ENCODE peak calls at places on chromosomes 16 and 17, in seven cellular contexts. H is sigmoid colon, Z is HCEC 1CT, R is amniotic stem cell, K is bronchial epithelial cell, G is AG10803, V is esophagus squamous epithelium. A is an unnamed sample.

GRCh38 chr16:81018496-81018895 is 11.5 kb downstream of the CENPN start:
- DNase-seq in K (no peak), Z (no peak), G (no peak), H (no peak), R (no peak), V (no peak), A (no peak)

GRCh38 chr17:77869665-77870132 is 88.8 kb upstream of the TNRC6C start:
- DNase-seq in V (no peak), Z (no peak), K (no peak), R (no peak), G (no peak), H (no peak), A (no peak)

GRCh38 chr16:67268136-67268579 is 11.2 kb upstream of the PLEKHG4 start:
- DNase-seq in V (no peak), Z (peak), R (peak), H (peak), K (peak), G (peak), A (peak)

GRCh38 chr17:81576621-81577277 is 24.6 kb upstream of the FAAP100 start:
- DNase-seq in R (peak), Z (peak), H (no peak), G (peak), K (peak), V (no peak), A (peak)

GRCh38 chr16:70419384-70420327 is 19.2 kb downstream of the ST3GAL2 start:
- DNase-seq in K (no peak), R (no peak), V (no peak), G (no peak), Z (no peak), H (no peak), A (no peak)

GRCh38 chr17:16987830-16988601 is 16.1 kb upstream of the TNFRSF13B start:
- DNase-seq in G (peak), H (peak), K (peak), R (peak), Z (peak), V (peak), A (peak)

GRCh38 chr16:79307214-79307613 is 293.3 kb downstream of the MAF start:
- DNase-seq in Z (no peak), V (no peak), R (no peak), K (no peak), G (no peak), H (peak), A (no peak)

GRCh38 chr16:30927789-30928378 is 4.5 kb downstream of the FBXL19 start:
- DNase-seq in V (no peak), K (peak), G (peak), R (no peak), H (no peak), Z (peak), A (peak)

GRCh38 chr16:82735176-82735575 is 108.4 kb downstream of the CDH13 start:
- DNase-seq in H (no peak), V (no peak), Z (no peak), G (peak), K (no peak), R (no peak), A (no peak)

GRCh38 chr16:86133847-86134375 is 234.9 kb downstream of the IRF8 start:
- DNase-seq in K (no peak), H (no peak), G (no peak), R (no peak), V (no peak), Z (no peak), A (no peak)

GRCh38 chr17:80780381-80781187 is 211.1 kb upstream of the CHMP6 start:
- DNase-seq in Z (no peak), H (peak), G (no peak), K (no peak), V (no peak), R (no peak), A (no peak)

GRCh38 chr16:87271256-87271655 is 45.9 kb downstream of the C16orf95 start:
- DNase-seq in V (no peak), K (no peak), G (no peak), R (no peak), H (peak), Z (no peak), A (no peak)

GRCh38 chr17:65662166-65662565 is 100.7 kb upstream of the AXIN2 start:
- DNase-seq in K (no peak), H (no peak), G (peak), Z (peak), R (no peak), V (no peak), A (peak)

GRCh38 chr16:67158637-67159600 is 790 bp downstream of the TRADD start:
- DNase-seq in R (no peak), H (no peak), Z (no peak), K (peak), G (no peak), V (no peak), A (no peak)

GRCh38 chr16:28108590-28109247 is 45.2 kb upstream of the GSG1L start:
- DNase-seq in K (no peak), Z (no peak), V (no peak), G (no peak), H (no peak), R (no peak), A (no peak)

GRCh38 chr16:23823475-23824407 is 12.0 kb upstream of the PRKCB start:
- DNase-seq in Z (no peak), H (no peak), V (no peak), K (no peak), G (no peak), R (no peak), A (no peak)

GRCh38 chr16:87332150-87332549 is 15.0 kb upstream of the C16orf95 start:
- DNase-seq in K (no peak), R (no peak), H (no peak), G (no peak), Z (no peak), V (no peak), A (no peak)

GRCh38 chr17:71975331-71975801 is 145.5 kb upstream of the SOX9 start:
- DNase-seq in K (no peak), G (peak), V (no peak), Z (peak), R (no peak), H (peak), A (peak)

GRCh38 chr16:88784074-88784855 is 755 bp downstream of the PIEZO1 start:
- DNase-seq in R (peak), V (no peak), G (peak), K (peak), Z (peak), H (peak), A (peak)

GRCh38 chr17:77400445-77400870 is 259.7 kb downstream of the SEC14L1 start:
- DNase-seq in K (no peak), G (peak), Z (no peak), V (no peak), H (no peak), R (no peak), A (no peak)

GRCh38 chr17:75996665-75997590 is 3.7 kb upstream of the CDK3 start:
- DNase-seq in G (peak), R (no peak), Z (no peak), V (no peak), K (peak), H (peak), A (no peak)

GRCh38 chr17:78257810-78258322 is 26.4 kb downstream of the TMEM235 start:
- DNase-seq in H (no peak), Z (no peak), V (no peak), G (no peak), K (no peak), R (no peak), A (no peak)

GRCh38 chr16:56609463-56609921 is 1.1 kb downstream of the MT2A start:
- DNase-seq in Z (peak), G (peak), K (peak), H (peak), V (peak), R (peak), A (peak)

GRCh38 chr17:73725794-73726193 is 81.5 kb upstream of the SDK2 start:
- DNase-seq in H (no peak), K (no peak), V (no peak), R (no peak), Z (no peak), G (no peak), A (no peak)

GRCh38 chr16:17380613-17381012 is 90.1 kb downstream of the XYLT1 start:
- DNase-seq in Z (peak), V (no peak), G (peak), H (no peak), K (no peak), R (no peak), A (no peak)

GRCh38 chr16:52086901-52087300 is 460.0 kb downstream of the TOX3 start:
- DNase-seq in R (no peak), V (no peak), G (no peak), H (no peak), K (no peak), Z (no peak), A (no peak)